ENCODE peak calls at places on chromosomes 11 and 22, in four cellular contexts. D is GM12865, Y is uterus, C is pancreas. F is an unnamed sample.

GRCh38 chr11:12232819-12233601 is 122.6 kb downstream of the MICAL2 start:
- DNase-seq in D (no peak), C (no peak), Y (no peak), F (peak)

GRCh38 chr11:93236741-93237675 is 39.2 kb upstream of the SLC36A4 start:
- DNase-seq in C (peak), D (peak), Y (no peak), F (no peak)

GRCh38 chr11:47523491-47524199 is 29.3 kb downstream of the CELF1 start:
- DNase-seq in C (peak), Y (peak), D (peak), F (no peak)

GRCh38 chr11:84408946-84409411 is 1122.8 kb upstream of the CCDC90B start:
- DNase-seq in Y (no peak), C (no peak), D (no peak), F (no peak)

GRCh38 chr11:11605181-11605580 is 16.6 kb downstream of the GALNT18 start:
- DNase-seq in Y (no peak), C (no peak), D (no peak), F (no peak)

GRCh38 chr11:66333896-66334604 is 2.2 kb downstream of the RIN1 start:
- DNase-seq in D (no peak), C (no peak), Y (no peak), F (no peak)

GRCh38 chr11:1837171-1838076 is 1.4 kb upstream of the TNNI2 start:
- DNase-seq in Y (peak), C (peak), D (peak), F (no peak)

GRCh38 chr22:42376721-42377177 is 55.5 kb downstream of the NFAM1 start:
- DNase-seq in D (peak), C (no peak), Y (peak), F (peak)

GRCh38 chr11:58316142-58316541 is 42.7 kb downstream of the OR5B17 start:
- DNase-seq in Y (no peak), D (no peak), C (no peak), F (no peak)

GRCh38 chr22:36757608-36758220 is 18.2 kb downstream of the IFT27 start:
- DNase-seq in D (peak), Y (peak), C (peak), F (peak)

GRCh38 chr11:77113382-77114088 is 10.9 kb downstream of the OMP start:
- DNase-seq in D (peak), C (no peak), Y (no peak), F (no peak)

GRCh38 chr11:73972620-73973449 is 9.8 kb downstream of the UCP2 start:
- DNase-seq in Y (no peak), C (no peak), D (no peak), F (no peak)

GRCh38 chr22:35172452-35172851 is 84.8 kb upstream of the HMGXB4 start:
- DNase-seq in C (no peak), Y (no peak), D (no peak), F (no peak)

GRCh38 chr11:8732748-8733241 is 50.2 kb downstream of the RPL27A start:
- DNase-seq in Y (peak), C (peak), D (no peak), F (peak)

GRCh38 chr11:33912405-33913361 is 20.8 kb upstream of the LMO2 start:
- DNase-seq in Y (no peak), C (no peak), D (peak), F (peak)

DNA sequence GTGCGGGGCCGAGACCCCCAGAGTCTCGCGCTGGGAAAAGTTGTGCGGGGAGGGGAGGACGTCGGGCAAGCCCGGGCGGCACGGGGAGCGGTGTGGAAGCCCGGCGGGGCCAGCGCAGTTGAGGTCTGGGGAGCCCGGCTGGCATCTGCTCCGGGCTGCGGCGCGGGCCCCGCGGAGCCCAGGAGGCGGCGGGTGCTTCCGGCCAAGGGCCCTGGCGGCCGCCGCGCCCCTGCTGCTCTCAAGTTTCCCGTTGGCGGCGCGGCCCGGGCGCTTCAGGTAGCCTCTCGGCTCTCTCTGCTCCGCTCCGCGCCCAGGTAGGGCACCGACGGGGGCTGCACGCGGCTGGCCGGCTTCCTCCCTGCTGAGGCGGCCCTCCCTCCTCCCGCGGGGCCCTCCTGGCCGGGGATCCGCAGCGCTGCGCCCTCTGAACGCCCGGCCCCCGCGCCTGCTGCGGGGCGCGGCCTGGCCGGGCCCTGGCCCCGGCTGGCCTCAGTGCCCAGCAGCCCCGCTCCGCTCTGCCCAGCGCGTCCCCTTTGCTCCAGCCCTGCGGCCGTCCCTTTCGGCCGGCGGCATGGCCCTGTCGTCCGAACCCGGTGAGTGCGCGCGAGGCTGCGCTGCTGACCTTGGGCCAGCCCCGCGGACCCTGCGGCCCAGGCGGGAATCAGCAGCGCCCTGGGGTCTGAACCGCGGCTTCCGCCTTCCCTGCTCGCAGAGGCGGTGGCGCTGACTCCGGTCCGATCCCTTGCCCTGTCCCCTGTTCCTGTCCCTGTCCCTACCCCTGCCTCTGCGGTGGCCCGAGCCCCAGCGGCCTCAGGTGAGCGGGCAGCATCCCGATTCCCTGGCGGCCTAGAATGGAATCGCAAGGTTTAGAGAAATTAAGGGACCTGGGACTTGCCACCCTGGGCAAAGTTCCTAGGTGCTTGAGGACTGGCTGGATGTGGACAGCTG is 4.3 kb upstream of the AMPD3 start:
- DNase-seq in C (peak), Y (peak), D (peak), F (no peak)
- TF ChIP-seq CTCF in C (peak), Y (peak), D (peak), F (no peak)

GRCh38 chr11:70226967-70227366 is 23.9 kb downstream of the FADD start:
- DNase-seq in D (no peak), Y (no peak), C (no peak), F (no peak)
- TF ChIP-seq CTCF in D (peak), Y (no peak), C (no peak), F (peak)

GRCh38 chr11:107756553-107756952 is 44.7 kb upstream of the SLN start:
- DNase-seq in D (no peak), Y (no peak), C (no peak), F (no peak)

GRCh38 chr11:107751082-107751481 is 39.2 kb upstream of the SLN start:
- DNase-seq in C (no peak), Y (no peak), D (no peak), F (no peak)

GRCh38 chr11:107750313-107750712 is 38.5 kb upstream of the SLN start:
- DNase-seq in D (no peak), C (no peak), Y (no peak), F (no peak)

GRCh38 chr11:107752954-107753822 is 41.3 kb upstream of the SLN start:
- DNase-seq in Y (no peak), C (no peak), D (no peak), F (no peak)

GRCh38 chr11:107752508-107752907 is 40.7 kb upstream of the SLN start:
- DNase-seq in Y (no peak), C (no peak), D (no peak), F (no peak)
- TF ChIP-seq CTCF in Y (no peak), C (no peak), D (no peak), F (no peak)

GRCh38 chr22:25373961-25374360 is 154.5 kb downstream of the CRYBB2 start:
- DNase-seq in Y (no peak), D (no peak), C (no peak), F (no peak)
- TF ChIP-seq CTCF in Y (no peak), D (no peak), C (no peak), F (no peak)

GRCh38 chr11:82682003-82682751 is 51.5 kb downstream of the FAM181B start:
- DNase-seq in D (peak), C (no peak), Y (no peak), F (peak)
- TF ChIP-seq CTCF in D (peak), C (peak), Y (peak), F (peak)

GRCh38 chr11:17827006-17827405 is 92.4 kb downstream of the KCNC1 start:
- DNase-seq in Y (no peak), C (no peak), D (no peak), F (no peak)

DNA sequence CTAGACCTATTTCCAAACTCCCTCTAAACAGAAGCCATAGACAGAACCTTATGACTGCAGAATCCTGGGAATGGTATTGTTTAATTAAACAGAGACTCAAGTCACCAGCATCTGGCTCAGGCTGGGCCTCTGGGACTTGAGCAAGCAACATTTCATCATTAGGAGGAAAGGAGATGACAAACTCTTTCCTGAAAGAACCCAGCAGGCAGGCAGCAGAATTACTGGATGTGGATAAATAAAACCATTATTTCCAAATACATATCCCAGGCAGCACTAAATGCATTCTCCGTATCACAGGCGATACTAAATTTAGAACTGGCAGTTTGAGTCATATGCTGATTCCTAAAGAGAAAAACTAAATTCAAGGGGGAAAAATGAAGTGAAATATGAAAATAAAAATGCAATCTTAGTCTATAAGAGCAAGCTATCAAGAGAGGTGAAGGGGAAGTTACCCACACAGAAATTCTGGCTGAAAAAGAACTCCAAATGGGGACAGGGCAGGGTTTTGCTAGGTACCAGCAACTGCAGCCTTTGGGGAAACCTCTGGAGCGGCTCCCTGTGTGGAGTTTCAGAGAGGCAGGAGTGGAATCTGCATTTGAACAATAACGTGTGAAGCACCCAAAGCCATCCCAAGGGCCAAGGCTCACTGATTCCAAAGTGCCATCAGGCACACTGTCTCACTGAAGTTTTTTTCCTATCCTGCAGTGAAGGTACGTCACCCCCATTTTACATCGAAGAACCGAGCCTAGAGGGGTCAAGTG is 87.6 kb downstream of the KCNC1 start:
- DNase-seq in D (no peak), C (no peak), Y (no peak), F (peak)
- TF ChIP-seq CTCF in D (no peak), C (no peak), Y (no peak), F (no peak)

GRCh38 chr11:14308897-14309387 is 50.0 kb downstream of the RRAS2 start:
- DNase-seq in D (peak), Y (no peak), C (no peak), F (no peak)
- TF ChIP-seq CTCF in D (no peak), Y (no peak), C (no peak), F (no peak)

DNA sequence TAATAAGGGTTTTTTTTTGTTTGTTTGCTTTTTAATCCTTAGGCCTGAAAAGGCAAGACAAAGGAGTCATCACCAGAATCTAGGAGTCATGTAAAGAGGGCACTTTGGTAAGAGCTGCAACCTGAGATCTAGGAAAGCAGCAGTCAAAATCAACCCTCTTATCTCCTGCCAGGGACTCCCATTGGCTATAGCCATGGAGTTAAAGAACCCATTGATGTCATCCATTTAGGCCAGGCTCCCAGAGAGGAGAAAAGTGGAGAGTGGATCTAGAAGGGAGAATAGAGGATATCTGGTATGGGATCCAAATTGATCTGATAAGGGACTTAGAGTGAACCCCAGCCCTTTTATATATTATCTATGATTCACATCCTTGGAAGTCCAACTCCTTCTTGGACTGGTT is 35.9 kb downstream of the ZNF215 start:
- DNase-seq in Y (no peak), C (no peak), D (no peak), F (no peak)
- TF ChIP-seq CTCF in Y (no peak), C (no peak), D (no peak), F (no peak)

GRCh38 chr22:31631381-31631780 is 30.6 kb downstream of the PISD start:
- DNase-seq in Y (no peak), C (no peak), D (no peak), F (no peak)

GRCh38 chr22:31629741-31630184 is 32.3 kb downstream of the PISD start:
- DNase-seq in C (no peak), D (no peak), Y (no peak), F (no peak)

GRCh38 chr22:31628969-31629723 is 32.9 kb downstream of the PISD start:
- DNase-seq in D (no peak), C (no peak), Y (no peak), F (no peak)

GRCh38 chr22:31628362-31628761 is 33.7 kb downstream of the PISD start:
- DNase-seq in Y (no peak), C (no peak), D (no peak), F (no peak)

DNA sequence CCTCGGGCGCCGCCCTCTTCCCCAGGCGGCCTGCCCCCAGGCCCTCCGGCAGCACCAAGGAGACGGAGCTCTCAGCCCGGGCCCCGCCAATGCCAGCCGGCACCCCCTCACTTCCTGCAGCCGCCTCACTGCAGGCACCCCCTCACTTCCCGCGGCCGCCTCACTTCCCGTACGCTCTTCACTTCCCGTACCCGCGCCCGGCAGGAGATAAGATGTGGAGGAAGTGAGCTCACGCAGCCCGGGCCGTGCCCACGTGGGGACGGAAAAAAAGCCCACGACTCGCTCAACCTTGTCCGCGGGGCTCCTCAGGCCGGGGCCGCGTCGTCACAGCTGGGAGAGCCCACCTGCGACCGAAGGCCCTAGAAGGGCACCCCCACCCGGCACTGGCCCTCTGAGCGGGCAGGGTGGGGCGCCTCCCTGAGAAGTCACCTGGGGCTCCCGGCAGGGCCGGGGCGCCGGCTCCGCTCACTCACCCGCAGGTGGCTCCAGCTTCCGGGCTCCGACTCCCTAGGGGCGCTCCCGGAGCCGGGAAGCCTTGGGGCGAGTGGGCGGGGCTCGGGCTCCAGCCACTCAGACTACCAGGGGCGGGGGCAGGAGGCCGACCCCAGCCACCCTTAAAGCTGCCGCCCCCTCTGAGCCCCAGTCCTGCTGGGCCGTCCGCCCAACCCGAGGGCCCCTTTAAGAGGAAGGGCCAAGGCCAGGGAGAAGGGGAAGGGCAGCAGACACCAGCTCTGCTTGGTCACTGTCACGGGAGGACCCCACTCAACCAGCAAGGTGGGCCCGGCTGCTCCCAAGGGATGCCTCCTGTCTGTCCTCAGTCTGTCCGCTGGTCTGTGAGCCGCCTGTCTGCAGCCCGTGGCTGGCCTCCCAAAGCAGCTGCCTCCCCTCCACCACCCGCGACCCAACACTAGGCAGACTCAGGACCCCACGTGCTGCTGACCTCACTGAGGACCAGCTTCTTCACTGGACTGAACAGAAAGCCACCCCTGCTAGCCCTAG is 31.4 kb downstream of the PISD start:
- DNase-seq in Y (peak), C (peak), D (peak), F (no peak)
- TF ChIP-seq CTCF in Y (no peak), C (no peak), D (no peak), F (no peak)

GRCh38 chr11:87286338-87286737 is 248.6 kb downstream of the TMEM135 start:
- DNase-seq in C (no peak), Y (no peak), D (no peak), F (no peak)

GRCh38 chr11:87295237-87295636 is 257.5 kb downstream of the TMEM135 start:
- DNase-seq in D (peak), C (no peak), Y (no peak), F (no peak)

GRCh38 chr11:87292598-87292997 is 254.9 kb downstream of the TMEM135 start:
- DNase-seq in C (no peak), Y (no peak), D (no peak), F (no peak)

DNA sequence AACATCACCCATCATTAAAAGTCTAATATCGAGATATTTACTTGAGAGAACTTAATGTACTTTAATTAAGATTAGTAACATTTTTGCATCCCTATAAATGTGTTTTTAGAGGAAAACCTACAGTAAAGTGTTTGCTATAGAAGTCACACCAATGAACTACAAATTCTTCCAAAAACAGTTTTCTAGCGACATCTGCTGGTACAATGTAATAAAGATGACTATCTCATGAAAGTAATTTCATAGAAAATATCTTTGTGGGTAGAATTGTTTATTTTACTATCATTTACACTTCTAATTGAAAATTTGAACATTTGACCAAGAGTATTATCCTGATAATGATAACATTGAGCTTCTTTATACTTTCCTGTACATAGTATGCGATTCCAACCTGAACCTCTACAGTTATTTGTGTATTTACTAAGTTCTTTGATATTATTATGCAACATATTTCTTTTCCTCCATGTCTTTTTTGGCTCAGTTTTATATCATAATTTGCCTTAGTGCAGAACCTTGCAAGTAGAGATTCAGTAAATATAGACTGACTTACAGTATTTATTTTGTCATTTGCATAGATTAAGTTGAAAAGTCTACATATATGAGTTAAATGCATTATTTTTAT is 252.7 kb downstream of the TMEM135 start:
- DNase-seq in D (peak), Y (no peak), C (no peak), F (no peak)
- TF ChIP-seq CTCF in D (peak), Y (peak), C (peak), F (peak)